ENCODE peak calls at places on chromosomes 4 and X, in ten cellular contexts. One of them, this sample, is unnamed.

GRCh38 chr4:24094726-24095125 is 204.9 kb upstream of the PPARGC1A start:
- DNase-seq in CMK: no peak
- DNase-seq in glutamatergic neuron: no peak
- DNase-seq in RCC 7860: no peak
- DNase-seq in NCI-H1417 treated with DMSO at 0.1 percent for 48 hours: no peak
- DNase-seq in stimulated activated CD4-positive, alpha-beta T cell treated with anti-CD3 and anti-CD28 coated beads, Interleukin-4, amount 100 ng/mL, for 1 hour: no peak
- DNase-seq in aorta: no peak
- DNase-seq in NCI-H2081: no peak
- DNase-seq in AG20443: no peak
- DNase-seq in endothelial cell: no peak
- DNase-seq in this sample: no peak

GRCh38 chrX:49186125-49187027 is at the start of gene PRICKLE3:
- DNase-seq in endothelial cell: peak
- DNase-seq in NCI-H1417 treated with DMSO at 0.1 percent for 48 hours: no peak
- DNase-seq in CMK: peak
- DNase-seq in RCC 7860: peak
- DNase-seq in NCI-H2081: peak
- DNase-seq in glutamatergic neuron: peak
- DNase-seq in stimulated activated CD4-positive, alpha-beta T cell treated with anti-CD3 and anti-CD28 coated beads, Interleukin-4, amount 100 ng/mL, for 1 hour: peak
- DNase-seq in aorta: peak
- DNase-seq in AG20443: peak
- DNase-seq in this sample: peak

GRCh38 chrX:15686818-15687685 is 22.4 kb upstream of the CLTRN start:
- DNase-seq in RCC 7860: peak
- DNase-seq in glutamatergic neuron: peak
- DNase-seq in stimulated activated CD4-positive, alpha-beta T cell treated with anti-CD3 and anti-CD28 coated beads, Interleukin-4, amount 100 ng/mL, for 1 hour: peak
- DNase-seq in endothelial cell: peak
- DNase-seq in NCI-H2081: peak
- DNase-seq in aorta: no peak
- DNase-seq in NCI-H1417 treated with DMSO at 0.1 percent for 48 hours: peak
- DNase-seq in AG20443: peak
- DNase-seq in CMK: no peak
- DNase-seq in this sample: peak

GRCh38 chr4:13615162-13615561 is 12.4 kb downstream of the BOD1L1 start:
- DNase-seq in aorta: no peak
- DNase-seq in RCC 7860: no peak
- DNase-seq in NCI-H2081: no peak
- DNase-seq in NCI-H1417 treated with DMSO at 0.1 percent for 48 hours: no peak
- DNase-seq in AG20443: no peak
- DNase-seq in stimulated activated CD4-positive, alpha-beta T cell treated with anti-CD3 and anti-CD28 coated beads, Interleukin-4, amount 100 ng/mL, for 1 hour: no peak
- DNase-seq in endothelial cell: no peak
- DNase-seq in CMK: no peak
- DNase-seq in glutamatergic neuron: no peak
- DNase-seq in this sample: no peak

GRCh38 chr4:86848732-86849617 is at the start of gene SLC10A6:
- DNase-seq in endothelial cell: no peak
- DNase-seq in stimulated activated CD4-positive, alpha-beta T cell treated with anti-CD3 and anti-CD28 coated beads, Interleukin-4, amount 100 ng/mL, for 1 hour: no peak
- DNase-seq in AG20443: peak
- DNase-seq in aorta: no peak
- DNase-seq in RCC 7860: no peak
- DNase-seq in CMK: no peak
- DNase-seq in glutamatergic neuron: no peak
- DNase-seq in NCI-H1417 treated with DMSO at 0.1 percent for 48 hours: no peak
- DNase-seq in NCI-H2081: no peak
- DNase-seq in this sample: no peak

GRCh38 chrX:8548446-8548845 is 83.8 kb downstream of the VCX3B start:
- DNase-seq in RCC 7860: no peak
- DNase-seq in stimulated activated CD4-positive, alpha-beta T cell treated with anti-CD3 and anti-CD28 coated beads, Interleukin-4, amount 100 ng/mL, for 1 hour: no peak
- DNase-seq in NCI-H2081: no peak
- DNase-seq in NCI-H1417 treated with DMSO at 0.1 percent for 48 hours: no peak
- DNase-seq in aorta: no peak
- DNase-seq in AG20443: no peak
- DNase-seq in glutamatergic neuron: no peak
- DNase-seq in endothelial cell: no peak
- DNase-seq in CMK: no peak
- DNase-seq in this sample: no peak

GRCh38 chr4:112517067-112517588 is 1.1 kb upstream of the NEUROG2 start:
- DNase-seq in endothelial cell: no peak
- DNase-seq in NCI-H1417 treated with DMSO at 0.1 percent for 48 hours: no peak
- DNase-seq in aorta: no peak
- DNase-seq in AG20443: no peak
- DNase-seq in CMK: no peak
- DNase-seq in stimulated activated CD4-positive, alpha-beta T cell treated with anti-CD3 and anti-CD28 coated beads, Interleukin-4, amount 100 ng/mL, for 1 hour: no peak
- DNase-seq in NCI-H2081: no peak
- DNase-seq in glutamatergic neuron: peak
- DNase-seq in RCC 7860: no peak
- DNase-seq in this sample: peak

GRCh38 chrX:40844476-40844875 is 109.1 kb upstream of the MED14 start:
- DNase-seq in NCI-H2081: no peak
- DNase-seq in endothelial cell: no peak
- DNase-seq in CMK: no peak
- DNase-seq in RCC 7860: no peak
- DNase-seq in glutamatergic neuron: no peak
- DNase-seq in stimulated activated CD4-positive, alpha-beta T cell treated with anti-CD3 and anti-CD28 coated beads, Interleukin-4, amount 100 ng/mL, for 1 hour: no peak
- DNase-seq in AG20443: no peak
- DNase-seq in NCI-H1417 treated with DMSO at 0.1 percent for 48 hours: no peak
- DNase-seq in aorta: no peak
- DNase-seq in this sample: no peak

GRCh38 chr4:52713456-52713937 is 37.7 kb downstream of the ERVMER34-1 start:
- DNase-seq in glutamatergic neuron: no peak
- DNase-seq in NCI-H1417 treated with DMSO at 0.1 percent for 48 hours: no peak
- DNase-seq in aorta: no peak
- DNase-seq in endothelial cell: no peak
- DNase-seq in stimulated activated CD4-positive, alpha-beta T cell treated with anti-CD3 and anti-CD28 coated beads, Interleukin-4, amount 100 ng/mL, for 1 hour: no peak
- DNase-seq in NCI-H2081: no peak
- DNase-seq in CMK: no peak
- DNase-seq in RCC 7860: no peak
- DNase-seq in AG20443: no peak
- DNase-seq in this sample: no peak

GRCh38 chrX:46573896-46574336 is 351 bp downstream of the CHST7 start:
- DNase-seq in CMK: peak
- DNase-seq in aorta: peak
- DNase-seq in endothelial cell: peak
- DNase-seq in RCC 7860: no peak
- DNase-seq in NCI-H2081: peak
- DNase-seq in stimulated activated CD4-positive, alpha-beta T cell treated with anti-CD3 and anti-CD28 coated beads, Interleukin-4, amount 100 ng/mL, for 1 hour: peak
- DNase-seq in AG20443: peak
- DNase-seq in glutamatergic neuron: peak
- DNase-seq in NCI-H1417 treated with DMSO at 0.1 percent for 48 hours: peak
- DNase-seq in this sample: peak

GRCh38 chrX:153885968-153886903 is at the start of gene L1CAM:
- DNase-seq in NCI-H2081: no peak
- DNase-seq in RCC 7860: no peak
- DNase-seq in AG20443: peak
- DNase-seq in aorta: no peak
- DNase-seq in NCI-H1417 treated with DMSO at 0.1 percent for 48 hours: no peak
- DNase-seq in glutamatergic neuron: peak
- DNase-seq in endothelial cell: no peak
- DNase-seq in stimulated activated CD4-positive, alpha-beta T cell treated with anti-CD3 and anti-CD28 coated beads, Interleukin-4, amount 100 ng/mL, for 1 hour: peak
- DNase-seq in CMK: no peak
- DNase-seq in this sample: no peak

GRCh38 chr4:85968945-85969830 is 390.7 kb downstream of the MAPK10 start:
- DNase-seq in stimulated activated CD4-positive, alpha-beta T cell treated with anti-CD3 and anti-CD28 coated beads, Interleukin-4, amount 100 ng/mL, for 1 hour: no peak
- DNase-seq in aorta: no peak
- DNase-seq in RCC 7860: peak
- DNase-seq in AG20443: peak
- DNase-seq in glutamatergic neuron: no peak
- DNase-seq in NCI-H2081: peak
- DNase-seq in endothelial cell: no peak
- DNase-seq in NCI-H1417 treated with DMSO at 0.1 percent for 48 hours: peak
- DNase-seq in CMK: no peak
- DNase-seq in this sample: peak

GRCh38 chr4:119615068-119615744 is 13.4 kb downstream of the PDE5A start:
- DNase-seq in NCI-H1417 treated with DMSO at 0.1 percent for 48 hours: no peak
- DNase-seq in CMK: no peak
- DNase-seq in glutamatergic neuron: no peak
- DNase-seq in aorta: no peak
- DNase-seq in RCC 7860: no peak
- DNase-seq in AG20443: no peak
- DNase-seq in NCI-H2081: no peak
- DNase-seq in endothelial cell: no peak
- DNase-seq in stimulated activated CD4-positive, alpha-beta T cell treated with anti-CD3 and anti-CD28 coated beads, Interleukin-4, amount 100 ng/mL, for 1 hour: no peak
- DNase-seq in this sample: no peak

GRCh38 chrX:155070038-155070437 is 898 bp downstream of the CMC4 start:
- DNase-seq in NCI-H2081: no peak
- DNase-seq in stimulated activated CD4-positive, alpha-beta T cell treated with anti-CD3 and anti-CD28 coated beads, Interleukin-4, amount 100 ng/mL, for 1 hour: no peak
- DNase-seq in NCI-H1417 treated with DMSO at 0.1 percent for 48 hours: no peak
- DNase-seq in glutamatergic neuron: no peak
- DNase-seq in RCC 7860: no peak
- DNase-seq in aorta: no peak
- DNase-seq in endothelial cell: no peak
- DNase-seq in AG20443: no peak
- DNase-seq in CMK: no peak
- DNase-seq in this sample: no peak

GRCh38 chr4:145044341-145044740 is 53.7 kb downstream of the ANAPC10 start:
- DNase-seq in glutamatergic neuron: no peak
- DNase-seq in aorta: no peak
- DNase-seq in stimulated activated CD4-positive, alpha-beta T cell treated with anti-CD3 and anti-CD28 coated beads, Interleukin-4, amount 100 ng/mL, for 1 hour: no peak
- DNase-seq in endothelial cell: no peak
- DNase-seq in AG20443: peak
- DNase-seq in CMK: no peak
- DNase-seq in RCC 7860: peak
- DNase-seq in NCI-H2081: no peak
- DNase-seq in NCI-H1417 treated with DMSO at 0.1 percent for 48 hours: no peak
- DNase-seq in this sample: no peak

GRCh38 chrX:17535229-17535628 is 160.2 kb downstream of the NHS start:
- DNase-seq in aorta: no peak
- DNase-seq in AG20443: peak
- DNase-seq in RCC 7860: no peak
- DNase-seq in NCI-H1417 treated with DMSO at 0.1 percent for 48 hours: no peak
- DNase-seq in CMK: no peak
- DNase-seq in glutamatergic neuron: no peak
- DNase-seq in stimulated activated CD4-positive, alpha-beta T cell treated with anti-CD3 and anti-CD28 coated beads, Interleukin-4, amount 100 ng/mL, for 1 hour: peak
- DNase-seq in endothelial cell: peak
- DNase-seq in NCI-H2081: no peak
- DNase-seq in this sample: peak

GRCh38 chr4:113951263-113951662 is 28.2 kb downstream of the ARSJ start:
- DNase-seq in stimulated activated CD4-positive, alpha-beta T cell treated with anti-CD3 and anti-CD28 coated beads, Interleukin-4, amount 100 ng/mL, for 1 hour: no peak
- DNase-seq in RCC 7860: no peak
- DNase-seq in NCI-H2081: no peak
- DNase-seq in aorta: peak
- DNase-seq in endothelial cell: no peak
- DNase-seq in NCI-H1417 treated with DMSO at 0.1 percent for 48 hours: no peak
- DNase-seq in AG20443: peak
- DNase-seq in CMK: no peak
- DNase-seq in glutamatergic neuron: no peak
- DNase-seq in this sample: no peak

GRCh38 chr4:108794136-108794535 is 31.3 kb upstream of the ETNPPL start:
- DNase-seq in NCI-H1417 treated with DMSO at 0.1 percent for 48 hours: no peak
- DNase-seq in AG20443: peak
- DNase-seq in stimulated activated CD4-positive, alpha-beta T cell treated with anti-CD3 and anti-CD28 coated beads, Interleukin-4, amount 100 ng/mL, for 1 hour: no peak
- DNase-seq in aorta: no peak
- DNase-seq in endothelial cell: no peak
- DNase-seq in NCI-H2081: no peak
- DNase-seq in CMK: no peak
- DNase-seq in glutamatergic neuron: no peak
- DNase-seq in RCC 7860: no peak
- DNase-seq in this sample: no peak

GRCh38 chrX:140503714-140504351 is 1.0 kb downstream of the SOX3 start:
- DNase-seq in RCC 7860: no peak
- DNase-seq in glutamatergic neuron: peak
- DNase-seq in NCI-H1417 treated with DMSO at 0.1 percent for 48 hours: no peak
- DNase-seq in aorta: no peak
- DNase-seq in AG20443: peak
- DNase-seq in CMK: no peak
- DNase-seq in NCI-H2081: no peak
- DNase-seq in endothelial cell: no peak
- DNase-seq in stimulated activated CD4-positive, alpha-beta T cell treated with anti-CD3 and anti-CD28 coated beads, Interleukin-4, amount 100 ng/mL, for 1 hour: no peak
- DNase-seq in this sample: no peak

GRCh38 chrX:109629310-109629709 is 4.3 kb upstream of the KCNE5 start:
- DNase-seq in aorta: no peak
- DNase-seq in NCI-H1417 treated with DMSO at 0.1 percent for 48 hours: no peak
- DNase-seq in RCC 7860: no peak
- DNase-seq in NCI-H2081: no peak
- DNase-seq in stimulated activated CD4-positive, alpha-beta T cell treated with anti-CD3 and anti-CD28 coated beads, Interleukin-4, amount 100 ng/mL, for 1 hour: no peak
- DNase-seq in glutamatergic neuron: no peak
- DNase-seq in CMK: no peak
- DNase-seq in endothelial cell: no peak
- DNase-seq in AG20443: no peak
- DNase-seq in this sample: peak

GRCh38 chr4:125323547-125324100 is 8.9 kb downstream of the FAT4 start:
- DNase-seq in RCC 7860: peak
- DNase-seq in glutamatergic neuron: no peak
- DNase-seq in CMK: no peak
- DNase-seq in NCI-H2081: no peak
- DNase-seq in stimulated activated CD4-positive, alpha-beta T cell treated with anti-CD3 and anti-CD28 coated beads, Interleukin-4, amount 100 ng/mL, for 1 hour: no peak
- DNase-seq in endothelial cell: no peak
- DNase-seq in NCI-H1417 treated with DMSO at 0.1 percent for 48 hours: no peak
- DNase-seq in aorta: no peak
- DNase-seq in AG20443: peak
- DNase-seq in this sample: no peak

GRCh38 chrX:97158270-97158669 is 274.6 kb downstream of the RPA4 start:
- DNase-seq in NCI-H1417 treated with DMSO at 0.1 percent for 48 hours: peak
- DNase-seq in glutamatergic neuron: no peak
- DNase-seq in NCI-H2081: no peak
- DNase-seq in AG20443: no peak
- DNase-seq in RCC 7860: peak
- DNase-seq in stimulated activated CD4-positive, alpha-beta T cell treated with anti-CD3 and anti-CD28 coated beads, Interleukin-4, amount 100 ng/mL, for 1 hour: no peak
- DNase-seq in CMK: no peak
- DNase-seq in endothelial cell: no peak
- DNase-seq in aorta: no peak
- DNase-seq in this sample: peak

GRCh38 chrX:110678591-110678990 is 117.0 kb downstream of the CHRDL1 start:
- DNase-seq in CMK: no peak
- DNase-seq in NCI-H2081: no peak
- DNase-seq in NCI-H1417 treated with DMSO at 0.1 percent for 48 hours: no peak
- DNase-seq in RCC 7860: no peak
- DNase-seq in stimulated activated CD4-positive, alpha-beta T cell treated with anti-CD3 and anti-CD28 coated beads, Interleukin-4, amount 100 ng/mL, for 1 hour: no peak
- DNase-seq in endothelial cell: no peak
- DNase-seq in glutamatergic neuron: no peak
- DNase-seq in AG20443: no peak
- DNase-seq in aorta: no peak
- DNase-seq in this sample: peak

GRCh38 chr4:8078109-8078494 is 80.5 kb downstream of the ABLIM2 start:
- DNase-seq in AG20443: no peak
- DNase-seq in CMK: no peak
- DNase-seq in NCI-H1417 treated with DMSO at 0.1 percent for 48 hours: no peak
- DNase-seq in NCI-H2081: no peak
- DNase-seq in stimulated activated CD4-positive, alpha-beta T cell treated with anti-CD3 and anti-CD28 coated beads, Interleukin-4, amount 100 ng/mL, for 1 hour: no peak
- DNase-seq in aorta: no peak
- DNase-seq in RCC 7860: no peak
- DNase-seq in endothelial cell: no peak
- DNase-seq in glutamatergic neuron: no peak
- DNase-seq in this sample: no peak

GRCh38 chrX:96761566-96761965 is 76.9 kb downstream of the DIAPH2 start:
- DNase-seq in RCC 7860: no peak
- DNase-seq in AG20443: no peak
- DNase-seq in aorta: no peak
- DNase-seq in NCI-H1417 treated with DMSO at 0.1 percent for 48 hours: no peak
- DNase-seq in stimulated activated CD4-positive, alpha-beta T cell treated with anti-CD3 and anti-CD28 coated beads, Interleukin-4, amount 100 ng/mL, for 1 hour: no peak
- DNase-seq in glutamatergic neuron: no peak
- DNase-seq in CMK: no peak
- DNase-seq in endothelial cell: no peak
- DNase-seq in NCI-H2081: no peak
- DNase-seq in this sample: no peak

GRCh38 chrX:149570668-149571067 is 16.6 kb downstream of the MAGEA9B start:
- DNase-seq in aorta: no peak
- DNase-seq in RCC 7860: no peak
- DNase-seq in stimulated activated CD4-positive, alpha-beta T cell treated with anti-CD3 and anti-CD28 coated beads, Interleukin-4, amount 100 ng/mL, for 1 hour: no peak
- DNase-seq in NCI-H2081: no peak
- DNase-seq in endothelial cell: no peak
- DNase-seq in CMK: no peak
- DNase-seq in glutamatergic neuron: no peak
- DNase-seq in NCI-H1417 treated with DMSO at 0.1 percent for 48 hours: no peak
- DNase-seq in AG20443: peak
- DNase-seq in this sample: no peak

GRCh38 chrX:12206413-12206812 is 68.1 kb downstream of the FRMPD4 start:
- DNase-seq in endothelial cell: no peak
- DNase-seq in RCC 7860: no peak
- DNase-seq in NCI-H2081: no peak
- DNase-seq in AG20443: no peak
- DNase-seq in aorta: no peak
- DNase-seq in NCI-H1417 treated with DMSO at 0.1 percent for 48 hours: no peak
- DNase-seq in glutamatergic neuron: no peak
- DNase-seq in stimulated activated CD4-positive, alpha-beta T cell treated with anti-CD3 and anti-CD28 coated beads, Interleukin-4, amount 100 ng/mL, for 1 hour: no peak
- DNase-seq in CMK: no peak
- DNase-seq in this sample: no peak

GRCh38 chr4:110119347-110119746 is 79.1 kb downstream of the ELOVL6 start:
- DNase-seq in stimulated activated CD4-positive, alpha-beta T cell treated with anti-CD3 and anti-CD28 coated beads, Interleukin-4, amount 100 ng/mL, for 1 hour: no peak
- DNase-seq in NCI-H2081: no peak
- DNase-seq in endothelial cell: no peak
- DNase-seq in AG20443: no peak
- DNase-seq in aorta: no peak
- DNase-seq in glutamatergic neuron: no peak
- DNase-seq in RCC 7860: no peak
- DNase-seq in CMK: peak
- DNase-seq in NCI-H1417 treated with DMSO at 0.1 percent for 48 hours: no peak
- DNase-seq in this sample: no peak

This sample was measured in NCI-H1092 treated with DMSO at 0.1 percent for 48 hours.